ENCODE peak calls at places on chromosomes 13 and 19, in four cellular contexts. L is fibroblast of lung, G is tibial nerve, N is HFFc6. W is an unnamed sample.

GRCh38 chr13:51416107-51416506 is 36.7 kb downstream of the INTS6 start:
- DNase-seq in L (no peak), G (no peak), N (no peak), W (no peak)

GRCh38 chr19:16585808-16586476 is 13.7 kb upstream of the SLC35E1 start:
- DNase-seq in L (no peak), G (no peak), N (no peak), W (no peak)

GRCh38 chr19:615619-616018 is 17.7 kb downstream of the POLRMT start:
- DNase-seq in L (no peak), G (no peak), N (no peak), W (no peak)

GRCh38 chr19:15112385-15112784 is 5.2 kb downstream of the SYDE1 start:
- DNase-seq in L (no peak), G (no peak), N (no peak), W (no peak)

GRCh38 chr19:34662919-34663318 is 14.0 kb downstream of the SCGB2B2 start:
- DNase-seq in L (no peak), G (no peak), N (peak; percentile 12), W (peak; percentile 45)

GRCh38 chr19:38209671-38210457 is 14.2 kb downstream of the DPF1 start:
- DNase-seq in L (peak; percentile 76), G (peak; percentile 66), N (peak; percentile 19), W (no peak)

GRCh38 chr13:87087741-87088140 is 583.4 kb upstream of the SLITRK5 start:
- DNase-seq in L (peak; percentile 13), G (no peak), N (no peak), W (no peak)

GRCh38 chr19:55265173-55265572 is 6.4 kb upstream of the PPP6R1 start:
- DNase-seq in L (no peak), G (no peak), N (no peak), W (no peak)

GRCh38 chr19:55368701-55369563 is 1.3 kb downstream of the IL11 start:
- DNase-seq in L (no peak), G (no peak), N (peak; percentile 20), W (peak; percentile 54)

GRCh38 chr19:17554968-17555479 is 425 bp upstream of the COLGALT1 start:
- DNase-seq in L (no peak), G (no peak), N (no peak), W (no peak)

GRCh38 chr13:36475468-36475867 is 43.2 kb downstream of the CCNA1 start:
- DNase-seq in L (peak; percentile 2), G (no peak), N (no peak), W (peak; percentile 25)

GRCh38 chr19:14536926-14537692 is 7.7 kb downstream of the TECR start:
- DNase-seq in L (peak; percentile 55), G (no peak), N (no peak), W (peak; percentile 68)

GRCh38 chr19:38792250-38793111 is 3.5 kb downstream of the LGALS7B start:
- DNase-seq in L (peak; percentile 14), G (no peak), N (no peak), W (peak; percentile 36)

GRCh38 chr19:36115453-36116343 is at the start of gene TBCB:
- DNase-seq in L (peak; percentile 27), G (peak; percentile 73), N (no peak), W (no peak)

GRCh38 chr19:9565900-9566705 is 18.2 kb downstream of the ZNF121 start:
- DNase-seq in L (peak; percentile 39), G (no peak), N (no peak), W (no peak)

GRCh38 chr19:4583961-4584669 is 24.6 kb upstream of the SEMA6B start:
- DNase-seq in L (no peak), G (no peak), N (no peak), W (peak; percentile 43)

GRCh38 chr13:109971745-109972090 is 185.3 kb upstream of the IRS2 start:
- DNase-seq in L (no peak), G (no peak), N (no peak), W (no peak)

GRCh38 chr13:94632227-94632980 is 30.7 kb downstream of the GPR180 start:
- DNase-seq in L (no peak), G (no peak), N (no peak), W (no peak)

GRCh38 chr19:32581704-32582164 is 744 bp downstream of the PDCD5 start:
- DNase-seq in L (peak; percentile 43), G (no peak), N (no peak), W (peak; percentile 40)

GRCh38 chr13:97797553-97797952 is 155.9 kb upstream of the IPO5 start:
- DNase-seq in L (no peak), G (no peak), N (no peak), W (no peak)

GRCh38 chr19:50331187-50332013 is 2.2 kb upstream of the KCNC3 start:
- DNase-seq in L (no peak), G (no peak), N (no peak), W (no peak)

GRCh38 chr13:94595006-94595942 is 678 bp downstream of the TGDS start:
- DNase-seq in L (peak; percentile 29), G (no peak), N (no peak), W (no peak)

GRCh38 chr19:7098701-7099596 is 29.4 kb downstream of the ZNF557 start:
- DNase-seq in L (peak; percentile 91), G (peak; percentile 84), N (peak; percentile 89), W (peak; percentile 85)

GRCh38 chr19:2561895-2562294 is 86.0 kb downstream of the GADD45B start:
- DNase-seq in L (no peak), G (no peak), N (no peak), W (no peak)

GRCh38 chr13:20414475-20415287 is 111.0 kb downstream of the CRYL1 start:
- DNase-seq in L (no peak), G (no peak), N (no peak), W (no peak)

GRCh38 chr13:44249439-44249838 is 124.2 kb upstream of the SERP2 start:
- DNase-seq in L (peak; percentile 90), G (peak; percentile 46), N (peak; percentile 43), W (no peak)

GRCh38 chr19:3295581-3295980 is 70.8 kb upstream of the NFIC start:
- DNase-seq in L (no peak), G (no peak), N (no peak), W (no peak)

GRCh38 chr13:42892760-42893159 is 99.3 kb downstream of the EPSTI1 start:
- DNase-seq in L (peak; percentile 69), G (no peak), N (no peak), W (no peak)

GRCh38 chr13:76975863-76976262 is 16.0 kb upstream of the CLN5 start:
- DNase-seq in L (no peak), G (no peak), N (no peak), W (no peak)

GRCh38 chr19:33910922-33911321 is 114.3 kb downstream of the KCTD15 start:
- DNase-seq in L (no peak), G (no peak), N (no peak), W (no peak)

GRCh38 chr13:99766641-99767045 is 204.9 kb downstream of the ZIC5 start:
- DNase-seq in L (no peak), G (no peak), N (no peak), W (no peak)

GRCh38 chr13:111323950-111324651 is 3.7 kb downstream of the TEX29 start:
- DNase-seq in L (no peak), G (no peak), N (no peak), W (no peak)

GRCh38 chr13:20407759-20408158 is 117.9 kb downstream of the CRYL1 start:
- DNase-seq in L (no peak), G (no peak), N (no peak), W (no peak)

DNA sequence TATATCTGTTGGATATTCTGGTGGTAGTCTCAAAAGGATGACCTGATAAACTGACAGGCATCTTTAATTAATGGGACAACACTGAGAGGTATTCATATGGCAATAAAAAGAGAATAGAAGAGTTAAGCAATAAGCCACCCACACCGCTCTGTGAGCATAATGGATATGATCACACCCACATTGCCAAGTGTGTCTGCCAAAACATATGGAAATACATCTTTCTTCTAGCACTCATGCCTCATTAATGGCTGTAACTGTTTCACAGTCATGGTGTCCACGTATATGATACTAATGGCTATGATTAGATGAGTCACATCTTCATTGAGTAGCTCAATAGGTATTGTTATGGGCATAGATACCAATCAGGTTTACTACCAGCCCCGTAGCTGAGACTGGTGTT is 13.1 kb downstream of the IGFL3 start:
- DNase-seq in L (no peak), G (no peak), N (no peak), W (no peak)
- TF ChIP-seq CTCF in L (no peak), G (no peak), N (no peak), W (no peak)

GRCh38 chr13:85879014-85879413 is 79.8 kb upstream of the SLITRK6 start:
- DNase-seq in L (peak; percentile 8), G (no peak), N (no peak), W (no peak)
- TF ChIP-seq CTCF in L (no peak), G (no peak), N (no peak), W (no peak)

DNA sequence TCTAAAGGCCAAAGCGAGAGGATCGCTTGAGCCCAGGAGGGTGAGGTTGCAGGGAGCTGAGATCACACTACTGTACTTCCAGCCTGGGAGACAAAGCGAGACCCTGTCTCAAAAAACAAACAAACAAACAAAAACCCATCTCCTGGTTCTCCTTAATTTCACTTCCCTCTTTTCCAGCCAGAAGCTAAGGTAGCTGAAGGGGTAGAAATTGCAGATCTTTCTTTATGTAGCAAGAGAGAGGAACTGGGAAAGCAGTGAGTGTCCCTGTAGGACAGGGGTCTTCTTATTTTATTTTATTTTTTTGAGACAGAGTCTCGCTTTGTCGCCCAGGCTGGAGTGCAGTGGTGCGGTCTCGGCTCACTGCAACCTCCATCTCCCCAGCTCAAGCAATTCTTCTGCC is 4.5 kb upstream of the TSPAN16 start:
- DNase-seq in L (no peak), G (no peak), N (no peak), W (no peak)
- TF ChIP-seq CTCF in L (no peak), G (no peak), N (no peak), W (no peak)

GRCh38 chr19:19139876-19140229 is 1.6 kb upstream of the TMEM161A start:
- DNase-seq in L (no peak), G (no peak), N (no peak), W (no peak)
- TF ChIP-seq CTCF in L (no peak), G (no peak), N (peak; percentile 70), W (no peak)

GRCh38 chr19:11693505-11694499 is 44.9 kb downstream of the ZNF823 start:
- DNase-seq in L (peak; percentile 83), G (no peak), N (peak; percentile 84), W (peak; percentile 11)
- TF ChIP-seq CTCF in L (no peak), G (no peak), N (peak; percentile 32), W (no peak)

DNA sequence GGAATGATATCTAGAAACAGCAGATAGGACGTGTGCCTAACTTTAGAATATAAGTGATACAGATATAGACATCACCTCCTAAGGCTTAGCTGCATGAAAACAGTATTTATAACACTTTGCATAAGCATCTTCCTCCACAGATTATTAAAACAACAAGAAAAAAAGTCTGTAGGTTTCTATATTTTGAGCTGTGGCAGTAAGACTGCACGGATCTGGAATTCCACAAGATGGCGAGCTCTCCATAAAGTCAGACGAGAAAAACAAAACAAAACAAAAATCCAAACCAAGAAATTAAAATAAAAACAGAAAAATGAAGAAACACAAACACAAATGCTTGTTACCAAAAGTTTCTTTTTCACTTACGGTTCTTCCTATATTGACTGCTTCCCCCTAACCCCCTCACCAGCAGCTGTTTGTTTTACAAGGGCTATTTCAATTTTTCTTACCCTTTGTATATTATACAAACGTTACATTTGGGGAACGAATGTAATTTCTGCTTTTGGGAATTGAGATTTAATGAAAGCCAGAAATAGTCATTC is 285.8 kb downstream of the MYO16 start:
- DNase-seq in L (peak; percentile 67), G (no peak), N (peak; percentile 44), W (no peak)
- TF ChIP-seq CTCF in L (peak; percentile 68), G (peak; percentile 31), N (peak; percentile 79), W (no peak)

GRCh38 chr19:48321622-48322591 is 3.4 kb upstream of the EMP3 start:
- DNase-seq in L (peak; percentile 99), G (peak; percentile 99), N (peak; percentile 98), W (peak; percentile 100)
- TF ChIP-seq CTCF in L (no peak), G (no peak), N (peak; percentile 55), W (no peak)

W was measured in Calu3.